ENCODE peak calls at places on chromosomes 1 and 21, in seven cellular contexts. A, T, Q, M, K, S and H are unnamed samples.
A peak's percentile ranks its signal among the peaks of the same experiment; 100 is the strongest.

GRCh38 chr1:245797592-245798366 is 643.0 kb downstream of the KIF26B start:
- DNase-seq in A (peak; percentile 48), T (peak; percentile 31), Q (no peak), M (no peak), K (no peak), S (no peak), H (no peak)

GRCh38 chr1:38392866-38393265 is 346.3 kb upstream of the POU3F1 start:
- DNase-seq in A (no peak), T (no peak), Q (no peak), M (no peak), K (no peak), S (no peak), H (no peak)

GRCh38 chr1:168692472-168692871 is 36.5 kb downstream of the DPT start:
- DNase-seq in A (no peak), T (no peak), Q (no peak), M (no peak), K (no peak), S (no peak), H (no peak)

GRCh38 chr1:190578531-190578930 is 100.9 kb upstream of the BRINP3 start:
- DNase-seq in A (no peak), T (no peak), Q (no peak), M (no peak), K (no peak), S (no peak), H (no peak)

GRCh38 chr1:235138821-235139220 is 10.2 kb upstream of the TOMM20 start:
- DNase-seq in A (no peak), T (no peak), Q (no peak), M (no peak), K (no peak), S (no peak), H (no peak)

GRCh38 chr1:26531651-26532131 is 2.1 kb downstream of the RPS6KA1 start:
- DNase-seq in A (no peak), T (no peak), Q (no peak), M (no peak), K (no peak), S (no peak), H (no peak)

GRCh38 chr1:218165687-218166088 is 119.4 kb upstream of the RRP15 start:
- DNase-seq in A (no peak), T (no peak), Q (peak; percentile 4), M (no peak), K (no peak), S (no peak), H (no peak)

GRCh38 chr1:172588296-172589291 is 55.6 kb downstream of the SUCO start:
- DNase-seq in A (no peak), T (no peak), Q (peak; percentile 92), M (no peak), K (peak; percentile 94), S (no peak), H (no peak)

GRCh38 chr1:175222296-175222938 is 29.8 kb upstream of the KIAA0040 start:
- DNase-seq in A (no peak), T (no peak), Q (no peak), M (no peak), K (no peak), S (no peak), H (no peak)

GRCh38 chr1:223341111-223341510 is 22.9 kb downstream of the SUSD4 start:
- DNase-seq in A (peak; percentile 69), T (no peak), Q (peak; percentile 37), M (peak; percentile 82), K (peak; percentile 56), S (no peak), H (peak; percentile 34)

GRCh38 chr1:30816211-30817082 is 58.9 kb upstream of the LAPTM5 start:
- DNase-seq in A (peak; percentile 89), T (peak; percentile 93), Q (peak; percentile 85), M (peak; percentile 87), K (peak; percentile 92), S (no peak), H (peak; percentile 83)

GRCh38 chr1:53947172-53947835 is 1.2 kb downstream of the LRRC42 start:
- DNase-seq in A (no peak), T (no peak), Q (no peak), M (no peak), K (no peak), S (no peak), H (no peak)

GRCh38 chr1:203043830-203044545 is 17.7 kb downstream of the PPFIA4 start:
- DNase-seq in A (no peak), T (no peak), Q (no peak), M (no peak), K (no peak), S (no peak), H (no peak)

GRCh38 chr1:99049745-99050144 is 45.1 kb upstream of the PLPPR5 start:
- DNase-seq in A (no peak), T (no peak), Q (no peak), M (no peak), K (no peak), S (no peak), H (no peak)

GRCh38 chr1:20726932-20727745 is 5.4 kb downstream of the SH2D5 start:
- DNase-seq in A (no peak), T (no peak), Q (no peak), M (peak; percentile 50), K (no peak), S (no peak), H (peak; percentile 66)

GRCh38 chr1:166164995-166165660 is 1.7 kb downstream of the FAM78B start:
- DNase-seq in A (peak; percentile 83), T (peak; percentile 52), Q (peak; percentile 61), M (peak; percentile 68), K (peak; percentile 28), S (peak; percentile 16), H (peak; percentile 75)

GRCh38 chr21:42343556-42343955 is 7.2 kb downstream of the TFF2 start:
- DNase-seq in A (no peak), T (no peak), Q (no peak), M (no peak), K (no peak), S (no peak), H (peak; percentile 32)

GRCh38 chr1:45009956-45010854 is 919 bp downstream of the HECTD3 start:
- DNase-seq in A (peak; percentile 52), T (no peak), Q (no peak), M (no peak), K (no peak), S (no peak), H (peak; percentile 67)

GRCh38 chr1:230072866-230073265 is 5.8 kb downstream of the GALNT2 start:
- DNase-seq in A (no peak), T (no peak), Q (no peak), M (no peak), K (no peak), S (no peak), H (no peak)

GRCh38 chr1:159779403-159779851 is 1.3 kb upstream of the DUSP23 start:
- DNase-seq in A (no peak), T (no peak), Q (peak; percentile 92), M (no peak), K (peak; percentile 46), S (no peak), H (no peak)

GRCh38 chr1:208604295-208604694 is 360.1 kb upstream of the PLXNA2 start:
- DNase-seq in A (no peak), T (no peak), Q (peak; percentile 41), M (no peak), K (no peak), S (no peak), H (no peak)

GRCh38 chr1:150213170-150214098 is 22.5 kb downstream of the ANP32E start:
- DNase-seq in A (peak; percentile 92), T (peak; percentile 81), Q (peak; percentile 93), M (peak; percentile 99), K (peak; percentile 84), S (peak; percentile 77), H (peak; percentile 92)
- TF ChIP-seq CTCF in A (no peak), T (peak; percentile 47), Q (peak; percentile 42), M (peak; percentile 14), K (peak; percentile 28), S (no peak), H (peak; percentile 54)

DNA sequence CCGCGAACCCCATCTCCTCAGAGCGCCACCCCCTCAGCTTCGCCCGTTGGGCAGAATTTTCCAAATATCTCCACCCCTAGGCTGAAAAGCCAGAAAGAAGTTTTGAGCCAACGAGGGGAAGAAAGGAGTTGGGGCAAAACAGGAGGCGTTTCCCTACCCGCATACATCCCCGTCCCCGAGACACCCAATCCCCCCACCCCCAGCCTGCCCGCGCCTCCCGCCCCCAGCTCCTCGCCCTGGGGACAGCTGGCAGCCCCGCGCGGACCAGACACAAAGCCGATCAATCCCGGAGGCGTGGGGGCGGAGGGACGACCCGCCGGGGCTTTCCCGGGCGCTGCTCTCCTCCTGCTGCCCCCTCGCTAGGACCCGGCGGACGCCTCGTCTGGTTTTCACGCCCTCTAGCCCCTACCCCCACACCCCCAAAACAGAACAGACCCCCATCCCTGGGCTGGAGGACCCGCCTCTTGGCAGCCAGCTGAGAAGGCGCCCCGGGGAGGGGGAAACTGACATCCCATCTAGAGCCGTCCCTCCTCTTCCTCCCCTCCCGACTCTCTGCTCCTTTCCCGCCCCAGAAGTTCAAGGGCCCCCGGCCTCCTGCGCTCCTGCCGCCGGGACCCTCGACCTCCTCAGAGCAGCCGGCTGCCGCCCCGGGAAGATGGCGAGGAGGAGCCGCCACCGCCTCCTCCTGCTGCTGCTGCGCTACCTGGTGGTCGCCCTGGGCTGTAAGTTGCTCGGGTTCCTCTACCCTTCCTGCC is at the start of gene JAM2:
- DNase-seq in A (peak; percentile 73), T (peak; percentile 50), Q (peak; percentile 36), M (peak; percentile 76), K (peak; percentile 29), S (peak; percentile 55), H (peak; percentile 71)
- TF ChIP-seq CTCF in A (no peak), T (peak; percentile 49), Q (peak; percentile 43), M (no peak), K (peak; percentile 29), S (no peak), H (peak; percentile 58)

DNA sequence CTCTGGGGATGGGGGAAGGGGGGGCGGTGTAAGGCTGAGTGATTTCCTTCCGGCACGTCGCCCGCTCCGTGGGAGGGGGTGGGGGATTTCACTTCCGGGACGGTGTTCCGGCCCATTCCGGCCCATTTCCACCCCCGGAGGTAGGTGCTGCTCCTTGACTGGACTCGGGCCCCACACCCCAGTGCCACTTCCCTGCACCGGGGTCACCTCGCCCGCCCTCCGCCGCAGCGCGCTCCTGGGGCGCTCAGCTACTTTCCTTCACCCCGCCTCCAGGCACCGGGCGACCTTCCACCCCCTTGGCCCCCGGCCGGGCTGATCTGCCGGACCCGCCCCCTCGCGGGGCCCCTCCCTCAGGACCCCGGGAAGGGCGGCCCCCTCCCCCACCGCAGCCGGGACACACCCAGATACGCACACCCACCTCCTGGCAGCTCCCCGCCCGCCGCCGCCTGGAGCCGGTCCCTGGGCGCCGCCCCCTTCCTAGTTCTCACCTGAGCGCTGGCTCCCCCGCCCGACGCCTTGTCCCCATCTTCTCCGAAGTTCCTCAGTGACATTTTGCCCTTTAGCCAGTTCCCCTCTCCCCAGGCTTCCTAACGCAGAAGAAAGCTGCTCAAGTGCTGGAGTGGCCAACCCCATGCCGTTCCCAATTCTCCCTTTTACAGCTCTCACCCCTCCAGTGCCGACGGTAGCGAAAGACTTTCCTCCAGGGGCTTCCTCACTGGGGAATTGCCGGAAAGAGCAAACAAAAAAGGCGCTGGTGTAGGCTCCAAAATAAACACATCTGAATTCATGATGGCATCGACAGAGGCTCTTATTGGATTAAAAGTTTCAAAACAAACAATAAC is at the start of gene ZBTB37:
- DNase-seq in A (peak; percentile 87), T (peak; percentile 74), Q (no peak), M (peak; percentile 91), K (peak; percentile 38), S (peak; percentile 92), H (peak; percentile 94)
- TF ChIP-seq CTCF in A (no peak), T (no peak), Q (no peak), M (no peak), K (no peak), S (no peak), H (no peak)

DNA sequence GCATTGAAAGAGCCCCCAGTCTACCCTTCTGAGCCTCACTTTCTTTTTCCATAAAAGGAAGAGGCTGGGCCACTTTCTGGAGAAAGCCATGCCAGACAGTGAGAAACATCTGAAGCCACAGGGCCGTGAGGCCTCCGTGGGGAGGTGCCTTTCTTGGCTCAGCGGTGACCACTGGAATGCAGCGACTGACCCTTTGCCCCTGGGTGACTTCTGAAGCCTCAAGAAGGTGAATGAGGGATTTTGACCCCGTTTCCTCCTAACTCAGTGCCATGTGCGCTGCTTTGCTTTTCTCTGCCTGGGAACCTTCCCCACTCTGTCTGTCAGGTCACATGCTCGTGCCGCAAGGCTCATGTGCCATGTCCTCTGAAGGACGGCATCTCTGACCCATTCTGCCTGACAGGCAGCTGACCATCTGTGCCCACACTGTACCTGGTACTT is 44.7 kb upstream of the A3GALT2 start:
- DNase-seq in A (no peak), T (no peak), Q (peak; percentile 82), M (no peak), K (peak; percentile 66), S (no peak), H (no peak)
- TF ChIP-seq CTCF in A (no peak), T (no peak), Q (no peak), M (no peak), K (no peak), S (no peak), H (no peak)